ENCODE peak calls at places on chromosome 1, in five cellular contexts. P, G, O, Y and N are unnamed samples.

GRCh38 chr1:118303534-118303933 is 118.5 kb upstream of the SPAG17 start:
- DNase-seq in Y (no peak), P (no peak), O (no peak), G (no peak), N (no peak)

GRCh38 chr1:177620636-177621190 is 349.1 kb downstream of the SEC16B start:
- DNase-seq in O (no peak), G (no peak), Y (no peak), P (peak; percentile 36), N (no peak)

GRCh38 chr1:41827991-41828570 is 90.6 kb downstream of the HIVEP3 start:
- DNase-seq in G (no peak), O (no peak), P (no peak), Y (no peak), N (peak; percentile 57)

GRCh38 chr1:193697105-193697762 is 510.8 kb upstream of the B3GALT2 start:
- DNase-seq in P (no peak), Y (no peak), O (no peak), G (no peak), N (no peak)

GRCh38 chr1:114648503-114648902 is 21.3 kb downstream of the DENND2C start:
- DNase-seq in G (no peak), O (no peak), P (no peak), Y (no peak), N (no peak)

GRCh38 chr1:212595229-212595628 is 13.3 kb upstream of the ATF3 start:
- DNase-seq in P (no peak), G (no peak), Y (no peak), O (no peak), N (no peak)

GRCh38 chr1:75412616-75413015 is 198.3 kb downstream of the SLC44A5 start:
- DNase-seq in Y (no peak), G (no peak), O (no peak), P (no peak), N (no peak)

GRCh38 chr1:48214820-48215219 is 7.7 kb upstream of the SLC5A9 start:
- DNase-seq in Y (no peak), P (no peak), G (no peak), O (no peak), N (no peak)

GRCh38 chr1:59609245-59609644 is 205.5 kb upstream of the HOOK1 start:
- DNase-seq in O (no peak), P (no peak), G (no peak), Y (no peak), N (no peak)

GRCh38 chr1:39441797-39442196 is 49.6 kb upstream of the BMP8A start:
- DNase-seq in Y (no peak), O (no peak), G (no peak), P (no peak), N (no peak)

GRCh38 chr1:57470028-57470427 is 46.2 kb upstream of the DAB1 start:
- DNase-seq in G (no peak), O (no peak), P (peak; percentile 55), Y (no peak), N (peak; percentile 46)

GRCh38 chr1:244645890-244646289 is 7.0 kb upstream of the DESI2 start:
- DNase-seq in O (no peak), P (no peak), G (no peak), Y (no peak), N (no peak)

GRCh38 chr1:77197351-77197750 is 21.9 kb downstream of the PIGK start:
- DNase-seq in P (no peak), O (no peak), Y (no peak), G (no peak), N (no peak)

GRCh38 chr1:87683557-87683956 is 354.9 kb downstream of the LMO4 start:
- DNase-seq in G (no peak), O (no peak), Y (no peak), P (no peak), N (no peak)

GRCh38 chr1:14090531-14090930 is 390.5 kb downstream of the PRDM2 start:
- DNase-seq in P (no peak), Y (no peak), O (no peak), G (no peak), N (no peak)

GRCh38 chr1:167493372-167493771 is 25.0 kb downstream of the CD247 start:
- DNase-seq in G (no peak), O (no peak), P (no peak), Y (no peak), N (no peak)
- H3K4me1 ChIP-seq in G (no peaks in the 10 kb centered on the region), O (no peaks in the 10 kb centered on the region), P (no peaks in the 10 kb centered on the region), Y (no peaks in the 10 kb centered on the region), N (peaks cover 25% of the 10 kb centered on the region)

DNA sequence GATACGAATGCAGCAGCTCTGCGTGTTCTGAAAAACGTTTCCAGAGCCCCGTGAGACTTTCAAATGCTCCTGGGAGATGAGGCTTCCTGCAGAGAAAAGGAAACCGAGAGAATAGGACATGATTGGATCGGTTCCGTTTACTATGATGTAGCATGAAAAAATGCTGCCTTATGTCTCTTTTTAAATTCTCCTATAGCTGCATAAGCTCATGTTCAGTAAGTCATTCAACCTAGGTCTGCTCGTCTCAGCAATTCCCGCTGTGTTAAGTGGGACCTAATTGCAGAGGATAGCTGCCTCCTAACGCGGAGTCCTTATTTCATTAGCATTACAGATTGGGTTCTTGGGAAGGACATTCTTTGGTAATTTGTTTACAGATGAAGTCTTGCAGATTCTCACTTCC is 165.3 kb downstream of the GALNT2 start:
- DNase-seq in Y (no peak), P (no peak), O (no peak), G (peak; percentile 9), N (peak; percentile 54)
- H3K4me3 ChIP-seq in Y (no peak overlapping the region), P (no peak overlapping the region), O (no peak overlapping the region), G (no peak overlapping the region), N (no peak overlapping the region)

GRCh38 chr1:236039736-236040670 is 24.9 kb downstream of the NID1 start:
- DNase-seq in P (no peak), O (no peak), Y (peak; percentile 42), G (peak; percentile 57), N (peak; percentile 60)
- H3K27ac ChIP-seq in P (no peak overlapping the region), O (peak overlapping the region; percentile 75), Y (no peak overlapping the region), G (no peak overlapping the region), N (no peak overlapping the region)

GRCh38 chr1:214458541-214458940 is 92.9 kb downstream of the PTPN14 start:
- DNase-seq in P (no peak), G (no peak), O (no peak), Y (no peak), N (no peak)
- H3K4me1 ChIP-seq in P (peaks cover 40% of the 10 kb centered on the region), G (no peaks in the 10 kb centered on the region), O (no peaks in the 10 kb centered on the region), Y (peaks cover 12% of the 10 kb centered on the region), N (peaks cover 1% of the 10 kb centered on the region)

GRCh38 chr1:61271412-61271789 is 189.0 kb downstream of the NFIA start:
- DNase-seq in P (no peak), O (no peak), G (no peak), Y (no peak), N (no peak)

GRCh38 chr1:61277129-61277801 is 194.9 kb downstream of the NFIA start:
- DNase-seq in G (peak; percentile 66), O (no peak), Y (no peak), P (peak; percentile 6), N (no peak)

GRCh38 chr1:61273861-61274260 is 191.5 kb downstream of the NFIA start:
- DNase-seq in P (no peak), O (no peak), G (no peak), Y (no peak), N (no peak)

GRCh38 chr1:61273167-61273705 is 190.9 kb downstream of the NFIA start:
- DNase-seq in P (no peak), O (no peak), Y (no peak), G (no peak), N (no peak)

GRCh38 chr1:61274979-61275378 is 192.6 kb downstream of the NFIA start:
- DNase-seq in O (no peak), P (no peak), G (no peak), Y (no peak), N (no peak)
- H3K4me3 ChIP-seq in O (no peak overlapping the region), P (no peak overlapping the region), G (no peak overlapping the region), Y (no peak overlapping the region), N (no peak overlapping the region)